ENCODE peak calls at places on chromosomes 5 and 9, in seven cellular contexts. One of them, this sample, is unnamed.

GRCh38 chr9:109289931-109290330 is 30.9 kb downstream of the EPB41L4B start:
- DNase-seq in aorta: no peak
- DNase-seq in SK-N-SH: no peak
- DNase-seq in astrocyte: no peak
- DNase-seq in PC-9: peak; percentile 49
- DNase-seq in pancreas: peak; percentile 35
- DNase-seq in heart right ventricle: no peak
- DNase-seq in this sample: no peak

GRCh38 chr5:17157916-17158529 is 59.4 kb upstream of the BASP1 start:
- DNase-seq in aorta: no peak
- DNase-seq in SK-N-SH: no peak
- DNase-seq in astrocyte: peak; percentile 98
- DNase-seq in PC-9: no peak
- DNase-seq in pancreas: no peak
- DNase-seq in heart right ventricle: no peak
- DNase-seq in this sample: no peak

GRCh38 chr5:124952566-124952965 is 206.1 kb upstream of the ZNF608 start:
- DNase-seq in aorta: no peak
- DNase-seq in SK-N-SH: no peak
- DNase-seq in astrocyte: no peak
- DNase-seq in PC-9: no peak
- DNase-seq in pancreas: no peak
- DNase-seq in heart right ventricle: no peak
- DNase-seq in this sample: no peak

GRCh38 chr9:4558599-4558998 is 68.3 kb downstream of the SLC1A1 start:
- DNase-seq in aorta: no peak
- DNase-seq in SK-N-SH: no peak
- DNase-seq in astrocyte: no peak
- DNase-seq in PC-9: no peak
- DNase-seq in pancreas: no peak
- DNase-seq in heart right ventricle: peak; percentile 11
- DNase-seq in this sample: no peak

GRCh38 chr9:16069671-16070586 is 517.1 kb downstream of the CCDC171 start:
- DNase-seq in aorta: no peak
- DNase-seq in SK-N-SH: no peak
- DNase-seq in astrocyte: peak; percentile 78
- DNase-seq in PC-9: no peak
- DNase-seq in pancreas: no peak
- DNase-seq in heart right ventricle: no peak
- DNase-seq in this sample: no peak

GRCh38 chr9:2676466-2676865 is 40.8 kb upstream of the KCNV2 start:
- DNase-seq in aorta: no peak
- DNase-seq in SK-N-SH: no peak
- DNase-seq in astrocyte: no peak
- DNase-seq in PC-9: no peak
- DNase-seq in pancreas: no peak
- DNase-seq in heart right ventricle: no peak
- DNase-seq in this sample: no peak

GRCh38 chr9:33946779-33947535 is 101.7 kb downstream of the UBAP2 start:
- DNase-seq in aorta: no peak
- DNase-seq in SK-N-SH: no peak
- DNase-seq in astrocyte: peak; percentile 98
- DNase-seq in PC-9: peak; percentile 58
- DNase-seq in pancreas: no peak
- DNase-seq in heart right ventricle: no peak
- DNase-seq in this sample: no peak

GRCh38 chr9:87357600-87357999 is 140.1 kb upstream of the DAPK1 start:
- DNase-seq in aorta: no peak
- DNase-seq in SK-N-SH: no peak
- DNase-seq in astrocyte: no peak
- DNase-seq in PC-9: no peak
- DNase-seq in pancreas: no peak
- DNase-seq in heart right ventricle: no peak
- DNase-seq in this sample: no peak

GRCh38 chr5:15807248-15807647 is 307.3 kb downstream of the FBXL7 start:
- DNase-seq in aorta: no peak
- DNase-seq in SK-N-SH: no peak
- DNase-seq in astrocyte: no peak
- DNase-seq in PC-9: no peak
- DNase-seq in pancreas: no peak
- DNase-seq in heart right ventricle: no peak
- DNase-seq in this sample: no peak

GRCh38 chr5:51389582-51390463 is 6.6 kb downstream of the ISL1 start:
- DNase-seq in aorta: no peak
- DNase-seq in SK-N-SH: peak; percentile 61
- DNase-seq in astrocyte: no peak
- DNase-seq in PC-9: no peak
- DNase-seq in pancreas: no peak
- DNase-seq in heart right ventricle: no peak
- DNase-seq in this sample: peak; percentile 75

GRCh38 chr9:86846679-86847078 is 100.6 kb downstream of the GAS1 start:
- DNase-seq in aorta: no peak
- DNase-seq in SK-N-SH: no peak
- DNase-seq in astrocyte: no peak
- DNase-seq in PC-9: no peak
- DNase-seq in pancreas: no peak
- DNase-seq in heart right ventricle: no peak
- DNase-seq in this sample: no peak

GRCh38 chr5:80192507-80193241 is 63.2 kb downstream of the SERINC5 start:
- DNase-seq in aorta: no peak
- DNase-seq in SK-N-SH: no peak
- DNase-seq in astrocyte: peak; percentile 68
- DNase-seq in PC-9: no peak
- DNase-seq in pancreas: no peak
- DNase-seq in heart right ventricle: peak; percentile 52
- DNase-seq in this sample: no peak

GRCh38 chr5:93890657-93891056 is 149.3 kb upstream of the POU5F2 start:
- DNase-seq in aorta: no peak
- DNase-seq in SK-N-SH: no peak
- DNase-seq in astrocyte: peak; percentile 59
- DNase-seq in PC-9: no peak
- DNase-seq in pancreas: no peak
- DNase-seq in heart right ventricle: no peak
- DNase-seq in this sample: no peak

GRCh38 chr9:91111226-91111625 is 250.5 kb downstream of the AUH start:
- DNase-seq in aorta: no peak
- DNase-seq in SK-N-SH: no peak
- DNase-seq in astrocyte: no peak
- DNase-seq in PC-9: no peak
- DNase-seq in pancreas: no peak
- DNase-seq in heart right ventricle: no peak
- DNase-seq in this sample: no peak

GRCh38 chr5:3139596-3139995 is 388.1 kb upstream of the IRX2 start:
- DNase-seq in aorta: no peak
- DNase-seq in SK-N-SH: no peak
- DNase-seq in astrocyte: peak; percentile 78
- DNase-seq in PC-9: no peak
- DNase-seq in pancreas: no peak
- DNase-seq in heart right ventricle: no peak
- DNase-seq in this sample: no peak

GRCh38 chr5:68658810-68659372 is 434.9 kb upstream of the SLC30A5 start:
- DNase-seq in aorta: no peak
- DNase-seq in SK-N-SH: no peak
- DNase-seq in astrocyte: no peak
- DNase-seq in PC-9: no peak
- DNase-seq in pancreas: no peak
- DNase-seq in heart right ventricle: no peak
- DNase-seq in this sample: no peak

GRCh38 chr9:99682378-99682777 is 139.3 kb upstream of the NR4A3 start:
- DNase-seq in aorta: no peak
- DNase-seq in SK-N-SH: no peak
- DNase-seq in astrocyte: no peak
- DNase-seq in PC-9: no peak
- DNase-seq in pancreas: no peak
- DNase-seq in heart right ventricle: no peak
- DNase-seq in this sample: no peak

GRCh38 chr9:136858844-136859757 is 7.0 kb downstream of the MAMDC4 start:
- DNase-seq in aorta: peak; percentile 79
- DNase-seq in SK-N-SH: no peak
- DNase-seq in astrocyte: no peak
- DNase-seq in PC-9: peak; percentile 28
- DNase-seq in pancreas: peak; percentile 90
- DNase-seq in heart right ventricle: peak; percentile 53
- DNase-seq in this sample: peak; percentile 53

GRCh38 chr5:145495741-145496140 is 339.4 kb downstream of the PRELID2 start:
- DNase-seq in aorta: no peak
- DNase-seq in SK-N-SH: no peak
- DNase-seq in astrocyte: peak; percentile 91
- DNase-seq in PC-9: peak; percentile 53
- DNase-seq in pancreas: no peak
- DNase-seq in heart right ventricle: no peak
- DNase-seq in this sample: no peak

DNA sequence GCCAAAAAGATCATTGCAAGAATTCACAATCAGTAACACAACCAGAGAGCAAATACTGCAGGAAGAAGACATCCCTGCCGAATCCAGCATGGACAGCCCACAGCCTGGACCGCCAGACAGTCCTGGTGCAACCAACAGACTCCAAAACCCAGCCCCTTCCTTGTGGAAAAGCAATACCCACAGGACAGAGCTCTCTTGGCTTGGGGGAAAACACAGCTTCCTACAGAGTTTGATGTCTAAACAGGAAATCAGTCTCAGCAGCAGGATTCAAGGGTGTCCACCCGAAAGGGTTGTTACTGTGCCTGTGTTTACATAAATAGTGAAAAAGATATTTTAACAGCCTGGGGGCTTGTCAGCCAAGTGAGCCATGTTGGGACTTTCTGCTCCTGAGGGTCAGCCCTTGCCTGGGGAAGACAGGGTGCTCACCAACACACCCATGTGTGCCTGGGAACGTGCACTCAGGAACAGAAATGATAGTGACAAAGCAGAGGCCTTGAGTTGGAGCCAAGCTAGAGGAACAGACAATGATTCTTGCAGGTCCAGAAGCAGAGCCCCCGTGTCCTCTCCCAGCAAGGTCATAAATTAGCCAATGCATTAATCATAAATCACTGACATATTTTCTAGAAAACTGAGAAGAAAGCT is 106.1 kb downstream of the SEMA5A start:
- DNase-seq in aorta: no peak
- DNase-seq in SK-N-SH: no peak
- DNase-seq in astrocyte: no peak
- DNase-seq in PC-9: no peak
- DNase-seq in pancreas: no peak
- DNase-seq in heart right ventricle: peak; percentile 14
- DNase-seq in this sample: no peak
- H3K4me3 ChIP-seq in aorta: no peak overlapping the region
- H3K4me3 ChIP-seq in SK-N-SH: no peak overlapping the region
- H3K4me3 ChIP-seq in astrocyte: peak overlapping the region; percentile 16
- H3K4me3 ChIP-seq in PC-9: no peak overlapping the region
- H3K4me3 ChIP-seq in pancreas: no peak overlapping the region
- H3K4me3 ChIP-seq in heart right ventricle: no peak overlapping the region
- H3K4me3 ChIP-seq in this sample: no peak overlapping the region

GRCh38 chr9:73780916-73781315 is 629.3 kb downstream of the ANXA1 start:
- DNase-seq in aorta: no peak
- DNase-seq in SK-N-SH: no peak
- DNase-seq in astrocyte: peak; percentile 96
- DNase-seq in PC-9: peak; percentile 51
- DNase-seq in pancreas: no peak
- DNase-seq in heart right ventricle: no peak
- DNase-seq in this sample: no peak
- H3K36me3 ChIP-seq in aorta: no peaks in the 10 kb centered on the region
- H3K36me3 ChIP-seq in SK-N-SH: no peaks in the 10 kb centered on the region
- H3K36me3 ChIP-seq in astrocyte: no peaks in the 10 kb centered on the region
- H3K36me3 ChIP-seq in PC-9: no peaks in the 10 kb centered on the region
- H3K36me3 ChIP-seq in pancreas: no peaks in the 10 kb centered on the region
- H3K36me3 ChIP-seq in heart right ventricle: no peaks in the 10 kb centered on the region
- H3K36me3 ChIP-seq in this sample: no peaks in the 10 kb centered on the region

DNA sequence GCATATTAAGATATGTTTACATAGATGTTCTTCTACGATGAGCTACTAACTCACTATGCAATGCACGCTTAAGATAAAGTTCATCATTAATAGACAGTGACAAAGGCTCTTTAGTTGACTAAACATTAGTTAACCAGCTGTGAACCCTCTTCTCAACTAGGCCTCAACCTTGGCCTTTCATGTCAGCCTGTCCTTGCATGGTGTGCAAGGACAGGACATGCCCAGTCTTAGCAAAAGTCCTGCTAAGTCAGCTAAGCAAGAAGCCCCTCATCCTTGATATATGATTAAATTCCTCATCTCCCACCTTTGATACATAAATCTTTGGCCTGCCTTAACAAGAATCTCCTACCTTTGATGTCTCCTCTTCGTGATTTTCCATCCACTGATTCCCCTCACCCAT is 50.9 kb downstream of the PLPP1 start:
- DNase-seq in aorta: no peak
- DNase-seq in SK-N-SH: no peak
- DNase-seq in astrocyte: no peak
- DNase-seq in PC-9: no peak
- DNase-seq in pancreas: no peak
- DNase-seq in heart right ventricle: no peak
- DNase-seq in this sample: no peak
- H3K4me3 ChIP-seq in aorta: no peak overlapping the region
- H3K4me3 ChIP-seq in SK-N-SH: no peak overlapping the region
- H3K4me3 ChIP-seq in astrocyte: no peak overlapping the region
- H3K4me3 ChIP-seq in PC-9: no peak overlapping the region
- H3K4me3 ChIP-seq in pancreas: no peak overlapping the region
- H3K4me3 ChIP-seq in heart right ventricle: no peak overlapping the region
- H3K4me3 ChIP-seq in this sample: no peak overlapping the region

DNA sequence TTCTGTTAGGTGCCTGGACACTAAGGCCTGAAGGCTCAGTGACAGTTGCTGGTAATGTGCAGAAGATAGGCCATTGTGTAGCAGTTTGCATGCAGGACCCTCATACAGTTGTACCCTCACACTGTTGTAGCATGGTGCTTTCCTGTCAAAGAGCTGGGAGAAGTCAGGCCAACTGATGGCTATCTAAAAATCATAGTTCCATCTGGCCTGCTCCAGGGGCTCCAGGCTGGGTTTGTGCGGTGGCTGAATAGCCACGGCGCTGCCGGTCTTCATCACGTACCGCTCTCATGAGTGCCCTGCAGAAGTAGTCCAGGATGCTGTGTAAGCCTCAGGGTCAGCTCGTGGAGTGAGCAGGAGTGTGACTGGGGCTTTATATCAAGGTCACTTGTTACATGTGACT is 12.2 kb downstream of the SECISBP2 start:
- DNase-seq in aorta: no peak
- DNase-seq in SK-N-SH: peak; percentile 67
- DNase-seq in astrocyte: no peak
- DNase-seq in PC-9: no peak
- DNase-seq in pancreas: no peak
- DNase-seq in heart right ventricle: no peak
- DNase-seq in this sample: no peak
- H3K36me3 ChIP-seq in aorta: peaks cover 10% of the 10 kb centered on the region
- H3K36me3 ChIP-seq in SK-N-SH: peaks cover 69% of the 10 kb centered on the region
- H3K36me3 ChIP-seq in astrocyte: peaks cover 46% of the 10 kb centered on the region
- H3K36me3 ChIP-seq in PC-9: peaks cover 43% of the 10 kb centered on the region
- H3K36me3 ChIP-seq in pancreas: no peaks in the 10 kb centered on the region
- H3K36me3 ChIP-seq in heart right ventricle: peaks cover 100% of the 10 kb centered on the region
- H3K36me3 ChIP-seq in this sample: peaks cover 24% of the 10 kb centered on the region